ENCODE peak calls at places on chromosomes 3 and 15, in nine cellular contexts. One of them, this sample, is unnamed.

GRCh38 chr15:64897345-64897985 is 14.2 kb upstream of the ANKDD1A start:
- DNase-seq in foreskin fibroblast: peak; percentile 90
- DNase-seq in astrocyte of the spinal cord: peak; percentile 52
- DNase-seq in endodermal cell: no peak
- DNase-seq in brain microvascular endothelial cell: peak; percentile 53
- DNase-seq in colonic mucosa: no peak
- DNase-seq in IMR-90: peak; percentile 75
- DNase-seq in right atrium auricular region: peak; percentile 87
- DNase-seq in epithelial cell of esophagus: peak; percentile 63
- DNase-seq in this sample: peak; percentile 78

GRCh38 chr3:414063-414462 is 217.5 kb downstream of the CHL1 start:
- DNase-seq in astrocyte of the spinal cord: peak; percentile 10
- DNase-seq in epithelial cell of esophagus: peak; percentile 39
- DNase-seq in IMR-90: peak; percentile 10
- DNase-seq in right atrium auricular region: no peak
- DNase-seq in brain microvascular endothelial cell: no peak
- DNase-seq in colonic mucosa: no peak
- DNase-seq in endodermal cell: no peak
- DNase-seq in foreskin fibroblast: no peak
- DNase-seq in this sample: peak; percentile 10

GRCh38 chr15:44668925-44669324 is 5.5 kb upstream of the SPG11 start:
- DNase-seq in right atrium auricular region: no peak
- DNase-seq in endodermal cell: no peak
- DNase-seq in astrocyte of the spinal cord: no peak
- DNase-seq in brain microvascular endothelial cell: no peak
- DNase-seq in foreskin fibroblast: no peak
- DNase-seq in IMR-90: no peak
- DNase-seq in colonic mucosa: no peak
- DNase-seq in epithelial cell of esophagus: no peak
- DNase-seq in this sample: no peak

GRCh38 chr3:104044002-104044401 is 1322.7 kb upstream of the ALCAM start:
- DNase-seq in endodermal cell: no peak
- DNase-seq in colonic mucosa: no peak
- DNase-seq in IMR-90: no peak
- DNase-seq in right atrium auricular region: no peak
- DNase-seq in epithelial cell of esophagus: peak; percentile 19
- DNase-seq in brain microvascular endothelial cell: no peak
- DNase-seq in foreskin fibroblast: no peak
- DNase-seq in astrocyte of the spinal cord: peak; percentile 25
- DNase-seq in this sample: no peak

GRCh38 chr15:36844453-36845094 is 255.8 kb downstream of the MEIS2 start:
- DNase-seq in colonic mucosa: no peak
- DNase-seq in epithelial cell of esophagus: peak; percentile 1
- DNase-seq in astrocyte of the spinal cord: peak; percentile 49
- DNase-seq in brain microvascular endothelial cell: no peak
- DNase-seq in foreskin fibroblast: peak; percentile 60
- DNase-seq in right atrium auricular region: no peak
- DNase-seq in endodermal cell: peak; percentile 47
- DNase-seq in IMR-90: peak; percentile 69
- DNase-seq in this sample: peak; percentile 61

GRCh38 chr3:50194128-50194902 is 2.9 kb downstream of the GNAT1 start:
- DNase-seq in colonic mucosa: peak; percentile 63
- DNase-seq in brain microvascular endothelial cell: peak; percentile 18
- DNase-seq in right atrium auricular region: peak; percentile 67
- DNase-seq in IMR-90: peak; percentile 50
- DNase-seq in foreskin fibroblast: peak; percentile 82
- DNase-seq in epithelial cell of esophagus: peak; percentile 68
- DNase-seq in endodermal cell: peak; percentile 91
- DNase-seq in astrocyte of the spinal cord: peak; percentile 51
- DNase-seq in this sample: peak; percentile 62

GRCh38 chr15:65869954-65870871 is 922 bp downstream of the RAB11A start:
- DNase-seq in epithelial cell of esophagus: peak; percentile 83
- DNase-seq in colonic mucosa: peak; percentile 83
- DNase-seq in foreskin fibroblast: peak; percentile 59
- DNase-seq in brain microvascular endothelial cell: peak; percentile 28
- DNase-seq in endodermal cell: peak; percentile 77
- DNase-seq in right atrium auricular region: peak; percentile 74
- DNase-seq in astrocyte of the spinal cord: peak; percentile 20
- DNase-seq in IMR-90: peak; percentile 31
- DNase-seq in this sample: peak; percentile 39

GRCh38 chr3:189108032-189108431 is 63.7 kb upstream of the TPRG1 start:
- DNase-seq in epithelial cell of esophagus: no peak
- DNase-seq in endodermal cell: no peak
- DNase-seq in foreskin fibroblast: peak; percentile 36
- DNase-seq in IMR-90: no peak
- DNase-seq in right atrium auricular region: no peak
- DNase-seq in colonic mucosa: no peak
- DNase-seq in brain microvascular endothelial cell: no peak
- DNase-seq in astrocyte of the spinal cord: no peak
- DNase-seq in this sample: peak; percentile 38

GRCh38 chr3:23662079-23662617 is 143.6 kb upstream of the UBE2E1 start:
- DNase-seq in astrocyte of the spinal cord: no peak
- DNase-seq in epithelial cell of esophagus: no peak
- DNase-seq in right atrium auricular region: no peak
- DNase-seq in foreskin fibroblast: peak; percentile 32
- DNase-seq in IMR-90: peak; percentile 45
- DNase-seq in brain microvascular endothelial cell: no peak
- DNase-seq in colonic mucosa: no peak
- DNase-seq in endodermal cell: no peak
- DNase-seq in this sample: peak; percentile 92

GRCh38 chr3:138397983-138398382 is 36.4 kb upstream of the ESYT3 start:
- DNase-seq in IMR-90: no peak
- DNase-seq in astrocyte of the spinal cord: no peak
- DNase-seq in epithelial cell of esophagus: peak; percentile 14
- DNase-seq in endodermal cell: peak; percentile 38
- DNase-seq in foreskin fibroblast: peak; percentile 20
- DNase-seq in right atrium auricular region: no peak
- DNase-seq in brain microvascular endothelial cell: no peak
- DNase-seq in colonic mucosa: no peak
- DNase-seq in this sample: no peak

GRCh38 chr3:186444974-186445373 is 82.9 kb upstream of the DGKG start:
- DNase-seq in endodermal cell: no peak
- DNase-seq in IMR-90: no peak
- DNase-seq in foreskin fibroblast: no peak
- DNase-seq in brain microvascular endothelial cell: no peak
- DNase-seq in astrocyte of the spinal cord: no peak
- DNase-seq in colonic mucosa: no peak
- DNase-seq in epithelial cell of esophagus: no peak
- DNase-seq in right atrium auricular region: no peak
- DNase-seq in this sample: no peak

GRCh38 chr3:126350502-126351085 is 6.6 kb downstream of the KLF15 start:
- DNase-seq in astrocyte of the spinal cord: no peak
- DNase-seq in right atrium auricular region: no peak
- DNase-seq in foreskin fibroblast: no peak
- DNase-seq in epithelial cell of esophagus: no peak
- DNase-seq in colonic mucosa: no peak
- DNase-seq in endodermal cell: no peak
- DNase-seq in IMR-90: no peak
- DNase-seq in brain microvascular endothelial cell: no peak
- DNase-seq in this sample: no peak

GRCh38 chr3:126351086-126351770 is 6.0 kb downstream of the KLF15 start:
- DNase-seq in colonic mucosa: no peak
- DNase-seq in brain microvascular endothelial cell: no peak
- DNase-seq in endodermal cell: no peak
- DNase-seq in epithelial cell of esophagus: no peak
- DNase-seq in foreskin fibroblast: no peak
- DNase-seq in right atrium auricular region: no peak
- DNase-seq in astrocyte of the spinal cord: no peak
- DNase-seq in IMR-90: no peak
- DNase-seq in this sample: no peak

GRCh38 chr3:126352476-126353454 is 4.4 kb downstream of the KLF15 start:
- DNase-seq in right atrium auricular region: no peak
- DNase-seq in astrocyte of the spinal cord: no peak
- DNase-seq in foreskin fibroblast: peak; percentile 88
- DNase-seq in endodermal cell: no peak
- DNase-seq in brain microvascular endothelial cell: peak; percentile 14
- DNase-seq in colonic mucosa: no peak
- DNase-seq in IMR-90: peak; percentile 40
- DNase-seq in epithelial cell of esophagus: no peak
- DNase-seq in this sample: peak; percentile 48

GRCh38 chr3:126353694-126354321 is 3.4 kb downstream of the KLF15 start:
- DNase-seq in colonic mucosa: no peak
- DNase-seq in IMR-90: no peak
- DNase-seq in right atrium auricular region: no peak
- DNase-seq in brain microvascular endothelial cell: no peak
- DNase-seq in foreskin fibroblast: no peak
- DNase-seq in epithelial cell of esophagus: no peak
- DNase-seq in astrocyte of the spinal cord: no peak
- DNase-seq in endodermal cell: no peak
- DNase-seq in this sample: no peak

DNA sequence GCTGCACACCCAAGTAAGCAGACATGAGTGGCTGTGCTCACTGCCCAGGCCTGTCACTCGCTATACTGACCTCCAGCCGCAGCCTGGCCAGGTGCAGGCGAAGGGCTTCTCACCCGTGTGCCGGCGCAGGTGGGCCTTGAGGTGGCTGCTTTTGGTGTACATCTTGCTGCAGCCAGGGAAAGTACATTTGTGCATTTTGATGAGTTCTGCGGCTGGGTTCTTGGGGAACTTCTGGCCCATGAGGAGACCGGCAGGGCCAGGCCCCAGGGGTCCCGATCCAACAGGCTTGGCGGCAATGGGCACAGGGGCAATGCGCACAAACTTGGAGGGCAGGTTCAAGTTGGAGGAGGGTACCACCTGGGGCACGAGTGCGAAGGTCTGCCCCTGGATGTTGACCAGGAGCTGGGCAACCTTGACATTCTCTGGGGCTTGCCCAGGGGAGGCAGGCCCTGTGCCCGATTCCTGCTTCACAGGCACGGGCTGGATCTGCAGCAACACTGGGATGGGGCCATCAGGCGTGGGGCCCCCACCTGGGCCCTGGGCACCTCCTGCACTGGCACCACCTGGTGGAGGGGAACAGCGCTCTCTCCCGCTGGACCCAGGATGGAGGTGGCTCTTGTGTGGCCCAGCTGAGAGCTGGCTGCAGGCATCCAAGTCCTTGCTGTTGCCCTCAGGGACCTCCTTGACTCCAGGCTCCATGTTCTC is 5.3 kb downstream of the KLF15 start:
- DNase-seq in astrocyte of the spinal cord: no peak
- DNase-seq in brain microvascular endothelial cell: no peak
- DNase-seq in endodermal cell: no peak
- DNase-seq in colonic mucosa: no peak
- DNase-seq in right atrium auricular region: no peak
- DNase-seq in epithelial cell of esophagus: no peak
- DNase-seq in foreskin fibroblast: no peak
- DNase-seq in IMR-90: no peak
- DNase-seq in this sample: no peak
- TF ChIP-seq CTCF in astrocyte of the spinal cord: peak; percentile 8
- TF ChIP-seq CTCF in brain microvascular endothelial cell: no peak
- TF ChIP-seq CTCF in endodermal cell: peak; percentile 51
- TF ChIP-seq CTCF in colonic mucosa: no peak
- TF ChIP-seq CTCF in right atrium auricular region: no peak
- TF ChIP-seq CTCF in epithelial cell of esophagus: peak; percentile 9
- TF ChIP-seq CTCF in foreskin fibroblast: no peak
- TF ChIP-seq CTCF in IMR-90: no peak
- TF ChIP-seq CTCF in this sample: no peak

GRCh38 chr3:94183551-94183950 is 120.7 kb downstream of the NSUN3 start:
- DNase-seq in IMR-90: no peak
- DNase-seq in brain microvascular endothelial cell: no peak
- DNase-seq in epithelial cell of esophagus: no peak
- DNase-seq in colonic mucosa: no peak
- DNase-seq in astrocyte of the spinal cord: no peak
- DNase-seq in right atrium auricular region: no peak
- DNase-seq in foreskin fibroblast: no peak
- DNase-seq in endodermal cell: no peak
- DNase-seq in this sample: no peak
- H3K4me3 ChIP-seq in IMR-90: no peak overlapping the region
- H3K4me3 ChIP-seq in brain microvascular endothelial cell: no peak overlapping the region
- H3K4me3 ChIP-seq in epithelial cell of esophagus: no peak overlapping the region
- H3K4me3 ChIP-seq in colonic mucosa: no peak overlapping the region
- H3K4me3 ChIP-seq in astrocyte of the spinal cord: no peak overlapping the region
- H3K4me3 ChIP-seq in right atrium auricular region: no peak overlapping the region
- H3K4me3 ChIP-seq in foreskin fibroblast: no peak overlapping the region
- H3K4me3 ChIP-seq in endodermal cell: no peak overlapping the region
- H3K4me3 ChIP-seq in this sample: no peak overlapping the region

GRCh38 chr15:68314563-68314962 is 37.0 kb downstream of the FEM1B start:
- DNase-seq in endodermal cell: peak; percentile 39
- DNase-seq in astrocyte of the spinal cord: no peak
- DNase-seq in epithelial cell of esophagus: no peak
- DNase-seq in IMR-90: peak; percentile 56
- DNase-seq in colonic mucosa: no peak
- DNase-seq in foreskin fibroblast: no peak
- DNase-seq in right atrium auricular region: no peak
- DNase-seq in brain microvascular endothelial cell: no peak
- DNase-seq in this sample: peak; percentile 12

GRCh38 chr15:68315495-68316007 is 38.0 kb downstream of the FEM1B start:
- DNase-seq in colonic mucosa: no peak
- DNase-seq in brain microvascular endothelial cell: no peak
- DNase-seq in epithelial cell of esophagus: no peak
- DNase-seq in right atrium auricular region: no peak
- DNase-seq in foreskin fibroblast: no peak
- DNase-seq in IMR-90: peak; percentile 12
- DNase-seq in endodermal cell: peak; percentile 72
- DNase-seq in astrocyte of the spinal cord: peak; percentile 80
- DNase-seq in this sample: no peak

GRCh38 chr15:68317281-68318007 is 39.9 kb downstream of the FEM1B start:
- DNase-seq in colonic mucosa: no peak
- DNase-seq in foreskin fibroblast: no peak
- DNase-seq in endodermal cell: peak; percentile 28
- DNase-seq in IMR-90: no peak
- DNase-seq in brain microvascular endothelial cell: no peak
- DNase-seq in epithelial cell of esophagus: no peak
- DNase-seq in right atrium auricular region: no peak
- DNase-seq in astrocyte of the spinal cord: no peak
- DNase-seq in this sample: no peak

GRCh38 chr15:68315035-68315434 is 37.5 kb downstream of the FEM1B start:
- DNase-seq in right atrium auricular region: no peak
- DNase-seq in brain microvascular endothelial cell: no peak
- DNase-seq in astrocyte of the spinal cord: no peak
- DNase-seq in epithelial cell of esophagus: no peak
- DNase-seq in colonic mucosa: no peak
- DNase-seq in foreskin fibroblast: no peak
- DNase-seq in endodermal cell: peak; percentile 13
- DNase-seq in IMR-90: no peak
- DNase-seq in this sample: no peak

GRCh38 chr15:68316061-68316804 is 38.7 kb downstream of the FEM1B start:
- DNase-seq in astrocyte of the spinal cord: peak; percentile 51
- DNase-seq in brain microvascular endothelial cell: no peak
- DNase-seq in endodermal cell: peak; percentile 85
- DNase-seq in right atrium auricular region: no peak
- DNase-seq in epithelial cell of esophagus: peak; percentile 22
- DNase-seq in IMR-90: no peak
- DNase-seq in colonic mucosa: no peak
- DNase-seq in foreskin fibroblast: no peak
- DNase-seq in this sample: no peak
- TF ChIP-seq CTCF in astrocyte of the spinal cord: peak; percentile 73
- TF ChIP-seq CTCF in brain microvascular endothelial cell: peak; percentile 73
- TF ChIP-seq CTCF in endodermal cell: peak; percentile 80
- TF ChIP-seq CTCF in right atrium auricular region: no peak
- TF ChIP-seq CTCF in epithelial cell of esophagus: peak; percentile 45
- TF ChIP-seq CTCF in IMR-90: peak; percentile 19
- TF ChIP-seq CTCF in colonic mucosa: no peak
- TF ChIP-seq CTCF in foreskin fibroblast: peak; percentile 15
- TF ChIP-seq CTCF in this sample: peak; percentile 39

DNA sequence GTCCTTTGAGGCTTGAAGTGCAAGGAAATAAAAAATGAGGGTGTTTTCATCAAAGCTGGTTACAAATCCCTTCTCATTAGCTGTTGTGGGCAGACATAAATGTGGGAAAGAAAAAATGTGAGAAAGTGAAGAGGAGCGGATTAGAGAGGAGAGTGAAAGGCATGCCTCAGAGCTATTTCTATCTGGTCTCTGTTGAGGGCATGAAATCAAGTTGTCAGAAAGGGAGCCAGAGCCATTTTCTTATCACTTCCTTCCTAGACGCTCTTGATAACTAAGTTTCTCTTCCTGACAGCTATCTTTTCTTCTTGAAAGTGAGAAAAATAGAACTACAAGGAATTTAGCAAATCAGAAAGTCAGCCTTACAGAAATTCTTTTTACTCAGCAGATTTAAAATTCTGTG is 20.8 kb upstream of the CAPN3 start:
- DNase-seq in foreskin fibroblast: no peak
- DNase-seq in epithelial cell of esophagus: no peak
- DNase-seq in right atrium auricular region: no peak
- DNase-seq in astrocyte of the spinal cord: no peak
- DNase-seq in IMR-90: no peak
- DNase-seq in endodermal cell: no peak
- DNase-seq in colonic mucosa: no peak
- DNase-seq in brain microvascular endothelial cell: no peak
- DNase-seq in this sample: no peak
- H3K4me3 ChIP-seq in foreskin fibroblast: no peak overlapping the region
- H3K4me3 ChIP-seq in epithelial cell of esophagus: no peak overlapping the region
- H3K4me3 ChIP-seq in right atrium auricular region: no peak overlapping the region
- H3K4me3 ChIP-seq in astrocyte of the spinal cord: no peak overlapping the region
- H3K4me3 ChIP-seq in IMR-90: no peak overlapping the region
- H3K4me3 ChIP-seq in endodermal cell: no peak overlapping the region
- H3K4me3 ChIP-seq in colonic mucosa: no peak overlapping the region
- H3K4me3 ChIP-seq in brain microvascular endothelial cell: no peak overlapping the region
- H3K4me3 ChIP-seq in this sample: no peak overlapping the region

This sample was measured in fibroblast of villous mesenchyme.